ENCODE peak calls at places on chromosomes 4 and X, in five cellular contexts. G is CD4-positive, alpha-beta memory T cell; S is left lung; X is esophagus squamous epithelium; N is effector memory CD4-positive, alpha-beta T cell. R is an unnamed sample. For H3K9me3, the result is how much of the 10 kb centered on the place peaks cover.

GRCh38 chr4:184447664-184448063 is 26.7 kb downstream of the IRF2 start:
- DNase-seq in G (no peak), S (no peak), X (no peak), N (no peak), R (no peak)

GRCh38 chrX:43631841-43632240 is 24.3 kb upstream of the MAOA start:
- DNase-seq in G (no peak), S (no peak), X (no peak), N (no peak), R (no peak)

GRCh38 chr4:2461246-2461960 is 7.5 kb upstream of the RNF4 start:
- DNase-seq in G (no peak), S (no peak), X (no peak), N (no peak), R (no peak)

GRCh38 chrX:109966246-109966645 is 36.7 kb upstream of the TMEM164 start:
- DNase-seq in G (no peak), S (no peak), X (no peak), N (no peak), R (no peak)

GRCh38 chr4:181569553-181569952 is 673.6 kb upstream of the TENM3 start:
- DNase-seq in G (no peak), S (no peak), X (no peak), N (no peak), R (no peak)

GRCh38 chrX:40578039-40578438 is 2.7 kb upstream of the ATP6AP2 start:
- DNase-seq in G (no peak), S (no peak), X (no peak), N (no peak), R (no peak)

GRCh38 chr4:188270273-188271069 is 131.2 kb downstream of the TRIML1 start:
- DNase-seq in G (no peak), S (peak), X (no peak), N (no peak), R (no peak)

GRCh38 chr4:119281374-119281773 is 40.6 kb downstream of the FABP2 start:
- DNase-seq in G (no peak), S (no peak), X (no peak), N (no peak), R (no peak)

GRCh38 chr4:42627887-42628646 is 28.8 kb downstream of the ATP8A1 start:
- DNase-seq in G (peak), S (peak), X (no peak), N (no peak), R (peak)

GRCh38 chr4:42633605-42634388 is 23.1 kb downstream of the ATP8A1 start:
- DNase-seq in G (no peak), S (no peak), X (no peak), N (no peak), R (no peak)

GRCh38 chr4:42628740-42629139 is 28.2 kb downstream of the ATP8A1 start:
- DNase-seq in G (no peak), S (no peak), X (no peak), N (no peak), R (no peak)

GRCh38 chr4:42632653-42633382 is 24.1 kb downstream of the ATP8A1 start:
- DNase-seq in G (no peak), S (no peak), X (no peak), N (no peak), R (no peak)

DNA sequence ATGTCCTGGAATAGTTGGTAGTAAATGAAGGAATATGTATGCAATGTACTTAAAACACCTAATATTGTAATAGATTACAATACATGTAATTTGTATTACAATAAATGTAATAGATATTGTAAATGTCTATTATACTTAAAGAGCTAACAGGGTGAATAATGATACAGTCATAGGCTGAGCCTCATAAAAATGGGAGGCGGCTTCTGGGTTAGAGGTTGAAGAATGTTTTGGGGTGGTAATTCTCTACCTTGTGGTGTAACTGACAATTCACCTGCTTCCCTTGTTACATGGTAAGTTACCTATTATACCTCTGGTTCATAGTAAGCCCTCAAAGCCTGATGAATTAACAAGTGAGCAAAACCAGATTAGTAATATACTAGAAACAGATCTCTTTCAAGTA is 26.0 kb downstream of the ATP8A1 start:
- DNase-seq in G (no peak), S (no peak), X (no peak), N (no peak), R (no peak)
- H3K9me3 ChIP-seq in G (under half), S (under half), X (under half), N (under half), R (under half)

DNA sequence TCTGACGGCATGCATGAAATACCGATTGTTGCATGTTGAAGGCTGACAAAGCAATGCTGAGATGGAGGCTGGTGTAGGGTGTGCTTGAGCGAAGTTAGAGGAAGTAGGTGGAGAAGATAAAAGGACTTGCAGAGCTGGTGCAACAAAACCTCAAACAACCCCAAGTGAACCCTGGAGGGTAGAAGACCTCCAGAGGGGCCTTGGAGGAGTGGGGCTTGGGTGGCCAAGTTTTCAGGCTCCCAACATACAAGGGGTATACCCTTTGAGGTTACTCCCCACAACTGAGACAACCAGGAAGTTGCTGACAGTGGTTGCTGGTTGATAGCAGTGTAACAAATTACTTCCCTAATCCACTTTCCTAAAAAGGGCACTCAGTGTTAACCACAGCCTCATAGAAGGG is 452.7 kb downstream of the NLGN4X start:
- DNase-seq in G (no peak), S (no peak), X (no peak), N (no peak), R (no peak)
- H3K9me3 ChIP-seq in G (under half), S (under half), X (under half), N (under half), R (under half)

DNA sequence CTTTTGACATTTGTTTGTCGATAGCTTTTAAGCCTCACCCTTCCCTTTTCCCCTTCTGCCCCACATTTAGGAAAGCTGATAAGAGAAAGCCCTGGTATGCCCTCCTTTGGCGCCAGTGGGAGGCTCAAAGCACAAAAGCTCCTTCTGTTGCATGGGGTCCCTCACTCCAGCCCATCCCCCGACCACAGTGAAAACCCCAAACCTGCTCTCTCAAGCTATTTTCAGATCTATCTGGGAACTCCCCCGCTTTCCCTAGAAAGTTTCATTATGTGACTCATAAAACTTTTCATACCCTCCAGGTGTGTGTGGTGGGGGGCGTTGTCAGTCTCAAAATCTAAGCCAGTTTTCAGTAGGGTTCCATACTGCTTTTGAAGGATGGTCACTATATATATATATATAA is 259.0 kb upstream of the PCDH7 start:
- DNase-seq in G (no peak), S (no peak), X (no peak), N (no peak), R (no peak)
- H3K9me3 ChIP-seq in G (under half), S (under half), X (under half), N (under half), R (under half)

DNA sequence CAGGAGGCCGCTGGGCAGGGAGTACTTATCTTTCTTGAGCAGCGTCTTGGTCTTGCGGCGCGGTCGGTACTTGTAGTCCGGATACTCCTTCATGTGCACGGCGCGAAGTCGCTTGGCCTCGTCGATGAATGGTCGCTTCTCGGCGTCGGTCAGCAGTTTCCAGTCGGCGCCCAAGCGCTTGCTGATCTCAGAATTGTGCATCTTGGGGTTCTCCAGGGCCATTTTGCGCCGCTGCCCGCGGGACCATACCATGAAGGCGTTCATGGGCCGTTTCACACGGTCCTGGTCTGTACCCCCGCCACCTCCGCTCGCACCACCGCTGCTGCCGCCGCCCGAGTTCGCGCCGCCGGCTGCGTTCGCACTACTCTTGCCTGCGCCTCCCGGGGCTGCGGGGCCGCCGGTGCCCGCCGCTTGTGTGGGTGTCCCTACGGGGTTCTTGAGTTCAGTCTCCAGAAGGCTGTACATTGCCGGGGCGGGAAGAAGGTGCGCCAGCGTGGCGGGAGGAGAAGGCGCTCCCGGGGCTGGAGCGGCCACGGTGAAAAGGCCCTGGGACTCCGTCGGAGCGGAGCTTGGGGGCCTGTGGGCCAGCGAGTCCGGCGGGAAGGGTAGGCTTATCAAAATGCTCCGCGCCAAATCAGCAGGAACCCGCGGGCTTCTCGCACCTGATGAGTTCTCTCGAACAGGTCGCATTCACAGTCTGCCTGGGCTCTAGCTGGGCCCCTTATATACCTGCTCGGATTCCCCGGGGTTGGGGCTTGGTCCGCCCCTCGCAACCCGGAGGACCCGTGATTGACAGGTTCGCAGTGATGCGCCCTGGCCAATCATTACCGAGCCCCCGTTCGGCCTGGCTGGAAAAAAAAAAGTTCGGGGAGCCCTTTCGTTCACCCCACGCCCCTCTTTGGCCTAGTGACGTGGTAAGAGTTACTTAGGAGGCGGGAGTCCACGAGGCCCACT is at the start of gene SOX3:
- DNase-seq in G (no peak), S (no peak), X (no peak), N (no peak), R (no peak)
- H3K9me3 ChIP-seq in G (under half), S (under half), X (under half), N (under half), R (under half)

GRCh38 chrX:156001001-156001666 is 3.6 kb downstream of the IL9R start:
- DNase-seq in G (no peak), S (no peak), X (no peak), N (no peak), R (no peak)

GRCh38 chrX:156003486-156004185 is 6.1 kb downstream of the IL9R start:
- DNase-seq in G (no peak), S (no peak), X (no peak), N (no peak), R (no peak)

GRCh38 chrX:156000361-156000926 is 2.9 kb downstream of the IL9R start:
- DNase-seq in G (no peak), S (no peak), X (no peak), N (no peak), R (no peak)

GRCh38 chrX:156002517-156002916 is 5.0 kb downstream of the IL9R start:
- DNase-seq in G (no peak), S (no peak), X (no peak), N (no peak), R (no peak)

GRCh38 chrX:156001667-156002021 is 4.1 kb downstream of the IL9R start:
- DNase-seq in G (peak), S (no peak), X (no peak), N (no peak), R (no peak)
- H3K9me3 ChIP-seq in G (under half), S (under half), X (under half), N (under half), R (under half)

GRCh38 chr4:149465941-149466340 is 349.7 kb downstream of the IQCM start:
- DNase-seq in G (no peak), S (no peak), X (no peak), N (no peak), R (no peak)
- H3K9me3 ChIP-seq in G (under half), S (under half), X (under half), N (under half), R (under half)

GRCh38 chr4:77193511-77194236 is 36.7 kb downstream of the CCNG2 start:
- DNase-seq in G (peak), S (peak), X (peak), N (peak), R (peak)
- H3K9me3 ChIP-seq in G (under half), S (under half), X (under half), N (under half), R (under half)

DNA sequence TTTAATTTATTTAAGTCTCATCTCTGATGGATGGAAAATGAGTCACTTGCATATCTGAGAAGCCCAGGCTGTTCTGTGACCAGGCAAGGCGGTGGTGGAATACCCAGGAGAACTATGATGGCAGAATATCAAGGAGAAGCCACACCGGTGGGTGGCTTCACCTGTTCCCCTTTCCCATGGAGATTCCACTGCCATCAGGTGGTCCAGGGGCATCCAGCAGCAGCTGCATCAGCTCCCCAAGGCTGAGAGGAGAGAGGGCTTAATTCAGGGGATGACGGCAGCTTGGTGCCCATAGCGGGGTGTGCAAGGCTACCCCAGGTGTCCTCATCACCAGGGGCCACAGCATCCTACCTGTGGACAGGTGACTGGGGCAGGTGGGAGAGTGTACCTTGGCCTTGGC is 224.0 kb upstream of the BOD1L1 start:
- DNase-seq in G (no peak), S (no peak), X (no peak), N (no peak), R (no peak)
- H3K9me3 ChIP-seq in G (under half), S (under half), X (under half), N (under half), R (under half)

DNA sequence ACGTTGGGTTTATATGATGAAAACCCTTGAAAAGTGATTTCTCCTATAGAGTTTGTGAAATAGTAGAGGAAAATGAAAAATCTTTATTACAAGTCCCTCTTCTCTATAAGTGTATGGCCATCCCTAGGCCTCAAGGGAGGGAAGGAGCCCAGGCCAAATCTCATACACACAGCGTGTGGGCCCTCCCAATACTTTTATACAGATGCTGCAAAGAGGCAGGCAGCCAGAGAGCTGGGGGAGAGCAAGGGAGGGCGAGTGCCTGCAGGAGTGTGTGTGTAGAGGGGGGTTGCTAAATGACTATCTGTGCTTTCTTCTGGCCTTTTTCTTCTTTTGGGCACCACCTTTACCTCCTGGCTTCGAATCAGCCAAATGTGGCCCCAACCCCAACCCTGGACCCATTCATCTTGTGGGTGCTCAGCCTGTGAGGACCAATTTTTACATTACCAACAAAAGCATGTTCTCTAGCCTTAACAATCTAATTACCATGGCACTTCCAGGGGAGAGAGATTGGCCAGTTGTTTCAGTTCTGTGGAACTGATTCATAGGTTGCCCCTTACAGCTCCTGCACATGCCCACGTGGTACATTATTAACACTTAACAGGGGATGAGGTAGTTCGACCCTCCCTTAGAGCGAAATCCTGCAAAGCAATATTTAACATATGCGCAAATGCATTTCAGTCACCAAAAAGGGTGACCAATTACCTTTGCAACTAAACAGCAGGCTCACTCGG is 2.0 kb downstream of the GPC3 start:
- DNase-seq in G (no peak), S (no peak), X (no peak), N (no peak), R (no peak)
- H3K9me3 ChIP-seq in G (under half), S (under half), X (under half), N (under half), R (under half)

GRCh38 chrX:153384390-153384789 is 16.8 kb downstream of the PNMA6E start:
- DNase-seq in G (no peak), S (no peak), X (no peak), N (no peak), R (no peak)

GRCh38 chrX:153387987-153388721 is 13.0 kb downstream of the PNMA6E start:
- DNase-seq in G (no peak), S (no peak), X (no peak), N (no peak), R (no peak)

GRCh38 chrX:153386097-153386496 is 15.1 kb downstream of the PNMA6E start:
- DNase-seq in G (no peak), S (no peak), X (no peak), N (no peak), R (no peak)

GRCh38 chrX:153388722-153389459 is 12.3 kb downstream of the PNMA6E start:
- DNase-seq in G (no peak), S (no peak), X (no peak), N (no peak), R (no peak)

DNA sequence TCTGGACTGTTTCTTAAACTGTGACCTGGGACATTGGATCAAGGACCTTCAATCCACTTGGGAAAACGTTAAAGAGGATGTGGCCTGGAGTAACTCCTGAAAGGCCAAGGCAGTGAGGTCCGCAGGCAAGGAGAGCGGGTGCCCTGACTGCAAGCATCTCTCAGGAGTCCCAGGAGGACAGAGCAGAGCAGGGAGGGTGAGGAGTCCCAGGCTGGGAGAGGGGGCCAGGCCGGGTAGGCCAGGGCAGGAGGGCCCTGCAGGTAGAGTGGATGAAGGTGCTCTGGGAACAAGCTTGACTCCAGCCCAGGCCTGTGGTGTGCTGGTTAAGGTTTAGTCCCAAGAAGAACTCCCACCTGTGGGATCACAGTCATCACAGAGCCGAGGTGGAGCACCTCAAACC is 13.8 kb downstream of the PNMA6E start:
- DNase-seq in G (no peak), S (no peak), X (no peak), N (no peak), R (no peak)
- H3K9me3 ChIP-seq in G (under half), S (under half), X (under half), N (under half), R (under half)

R was measured in T-helper 17 cell.